ENCODE peak calls at places on chromosome 14, in four cellular contexts. K is cardiac muscle cell, F is GM23338, B is AG10803. G is an unnamed sample.

GRCh38 chr14:37968664-37969225 is 239.0 kb upstream of the SSTR1 start:
- DNase-seq in K (no peak), F (no peak), B (no peak), G (no peak)

GRCh38 chr14:71365305-71365865 is 458.1 kb downstream of the PCNX1 start:
- DNase-seq in K (no peak), F (no peak), B (peak; percentile 52), G (no peak)

GRCh38 chr14:101839236-101839635 is 77.7 kb downstream of the PPP2R5C start:
- DNase-seq in K (no peak), F (no peak), B (no peak), G (no peak)

GRCh38 chr14:58749066-58749669 is 111.4 kb downstream of the DACT1 start:
- DNase-seq in K (peak; percentile 85), F (no peak), B (peak; percentile 90), G (peak; percentile 45)

GRCh38 chr14:64721899-64722298 is 17.7 kb downstream of the PLEKHG3 start:
- DNase-seq in K (no peak), F (no peak), B (peak; percentile 56), G (no peak)

GRCh38 chr14:67240168-67240932 is 885 bp upstream of the PALS1 start:
- DNase-seq in K (peak; percentile 27), F (peak; percentile 45), B (peak; percentile 36), G (peak; percentile 15)

GRCh38 chr14:67285876-67286452 is 44.7 kb downstream of the PALS1 start:
- DNase-seq in K (peak; percentile 72), F (peak; percentile 82), B (peak; percentile 64), G (no peak)

GRCh38 chr14:37406095-37406494 is 189.0 kb downstream of the FOXA1 start:
- DNase-seq in K (no peak), F (no peak), B (no peak), G (no peak)

GRCh38 chr14:38786921-38787320 is 316.1 kb downstream of the SEC23A start:
- DNase-seq in K (no peak), F (no peak), B (peak; percentile 3), G (no peak)

GRCh38 chr14:73124180-73124894 is 12.0 kb upstream of the PSEN1 start:
- DNase-seq in K (no peak), F (peak; percentile 64), B (no peak), G (no peak)

GRCh38 chr14:72781476-72782181 is 112.3 kb downstream of the DPF3 start:
- DNase-seq in K (peak; percentile 50), F (no peak), B (peak; percentile 84), G (no peak)

GRCh38 chr14:63435838-63436237 is 107.3 kb downstream of the PPP2R5E start:
- DNase-seq in K (peak; percentile 60), F (no peak), B (peak; percentile 90), G (peak; percentile 12)

GRCh38 chr14:74919421-74920165 is 3.5 kb downstream of the RPS6KL1 start:
- DNase-seq in K (no peak), F (no peak), B (peak; percentile 35), G (no peak)

GRCh38 chr14:65258391-65258790 is 154.1 kb upstream of the FUT8 start:
- DNase-seq in K (peak; percentile 88), F (no peak), B (peak; percentile 66), G (peak; percentile 58)

GRCh38 chr14:30034049-30034635 is 106.5 kb upstream of the PRKD1 start:
- DNase-seq in K (no peak), F (peak; percentile 63), B (peak; percentile 51), G (no peak)

GRCh38 chr14:54976316-54976715 is 50.6 kb downstream of the WDHD1 start:
- DNase-seq in K (peak; percentile 85), F (no peak), B (peak; percentile 78), G (peak; percentile 8)

GRCh38 chr14:79831198-79831890 is 380.0 kb downstream of the DIO2 start:
- DNase-seq in K (peak; percentile 42), F (no peak), B (peak; percentile 13), G (peak; percentile 74)

GRCh38 chr14:77125275-77126073 is 16.1 kb downstream of the ZDHHC22 start:
- DNase-seq in K (no peak), F (peak; percentile 56), B (no peak), G (no peak)

GRCh38 chr14:77126074-77126325 is 15.6 kb downstream of the ZDHHC22 start:
- DNase-seq in K (no peak), F (no peak), B (no peak), G (no peak)

GRCh38 chr14:77122555-77123125 is 19.0 kb downstream of the ZDHHC22 start:
- DNase-seq in K (no peak), F (no peak), B (no peak), G (no peak)

GRCh38 chr14:77124345-77125274 is 17.0 kb downstream of the ZDHHC22 start:
- DNase-seq in K (peak; percentile 49), F (peak; percentile 62), B (no peak), G (no peak)

DNA sequence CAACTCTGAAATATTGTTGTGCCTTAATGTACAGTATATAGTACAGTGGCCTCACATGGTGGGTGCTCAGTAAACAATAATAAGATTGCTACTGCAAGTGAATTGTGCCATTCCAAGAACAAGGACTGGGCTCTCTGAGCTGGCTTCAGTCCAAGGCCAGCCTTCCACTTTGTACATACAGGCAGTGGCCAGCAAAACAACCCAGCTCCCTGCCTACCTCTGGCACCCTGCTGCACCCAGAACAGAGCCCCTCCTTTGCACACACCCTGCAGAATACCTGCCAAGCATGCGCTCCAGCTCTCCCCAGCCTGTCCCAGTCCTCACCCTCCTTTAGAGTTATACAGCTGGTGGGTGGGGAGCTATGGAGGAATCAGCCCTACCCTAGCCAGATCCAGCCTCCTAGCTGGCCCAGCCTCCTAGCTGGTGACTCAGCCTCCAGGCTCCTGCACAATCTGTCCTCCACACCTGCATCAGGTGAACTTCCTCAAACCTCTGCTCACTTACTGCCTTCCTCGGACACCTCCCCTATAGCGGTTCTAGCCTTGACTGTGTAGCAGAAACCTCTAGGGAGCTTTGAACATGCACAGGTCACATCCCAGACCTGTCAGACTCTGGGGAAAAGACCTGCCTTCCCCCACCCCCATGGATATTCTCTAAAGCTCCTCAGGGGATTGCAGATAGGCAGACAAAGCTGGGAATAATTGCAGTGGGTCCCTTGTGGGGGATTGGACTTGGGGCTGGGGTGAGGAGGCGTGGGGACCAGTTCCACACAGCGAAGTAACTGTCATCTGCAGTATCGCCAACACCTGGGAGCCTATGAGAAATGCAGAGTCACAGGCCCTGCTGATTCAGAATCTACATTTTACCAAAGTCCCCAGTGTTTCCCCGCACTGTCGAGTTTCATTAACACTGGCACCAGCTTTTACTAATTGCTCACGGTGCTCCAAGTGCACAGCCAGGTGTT is 17.9 kb downstream of the ZDHHC22 start:
- DNase-seq in K (no peak), F (no peak), B (no peak), G (no peak)
- H3K4me3 ChIP-seq in K (no peak overlapping the region), F (peak overlapping the region; percentile 81), B (no peak overlapping the region), G (no peak overlapping the region)

GRCh38 chr14:99035712-99036593 is 236.0 kb downstream of the BCL11B start:
- DNase-seq in K (peak; percentile 95), F (peak; percentile 82), B (peak; percentile 99), G (peak; percentile 93)
- TF ChIP-seq CTCF in K (no peak), F (peak; percentile 22), B (no peak), G (no peak)

DNA sequence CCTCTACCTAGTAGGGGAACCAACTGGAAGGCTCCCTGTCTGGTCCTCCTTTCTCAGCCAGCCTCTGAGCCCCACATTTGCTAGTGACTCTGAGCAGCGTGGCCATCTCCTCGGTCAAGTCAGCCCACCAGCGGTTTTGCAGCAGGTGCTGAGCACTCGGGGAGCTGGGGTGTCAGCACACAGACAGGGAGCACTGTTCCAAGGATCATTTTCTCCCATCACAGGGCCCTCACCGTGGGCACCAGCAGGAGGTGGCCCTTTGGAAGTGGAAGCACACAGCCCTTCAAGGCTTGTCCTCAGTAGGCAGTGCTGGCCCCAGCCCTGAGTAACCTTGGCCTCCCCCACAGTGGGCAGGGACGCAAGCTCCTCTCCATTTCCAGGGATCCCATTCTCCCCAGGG is 24.1 kb upstream of the EML1 start:
- DNase-seq in K (no peak), F (no peak), B (no peak), G (no peak)
- H3K4me3 ChIP-seq in K (no peak overlapping the region), F (no peak overlapping the region), B (no peak overlapping the region), G (no peak overlapping the region)

GRCh38 chr14:56482306-56482705 is 97.3 kb upstream of the TMEM260 start:
- DNase-seq in K (peak; percentile 46), F (peak; percentile 86), B (no peak), G (no peak)
- TF ChIP-seq CTCF in K (peak; percentile 32), F (peak; percentile 77), B (no peak), G (peak; percentile 23)

GRCh38 chr14:22556990-22557623 is 31.9 kb downstream of the DAD1 start:
- DNase-seq in K (peak; percentile 80), F (peak; percentile 91), B (peak; percentile 64), G (no peak)

GRCh38 chr14:22557846-22558220 is 31.2 kb downstream of the DAD1 start:
- DNase-seq in K (no peak), F (no peak), B (no peak), G (no peak)

GRCh38 chr14:22556021-22556989 is 32.7 kb downstream of the DAD1 start:
- DNase-seq in K (peak; percentile 82), F (peak; percentile 29), B (peak; percentile 62), G (no peak)

GRCh38 chr14:22559041-22559440 is 30.0 kb downstream of the DAD1 start:
- DNase-seq in K (no peak), F (no peak), B (no peak), G (no peak)

DNA sequence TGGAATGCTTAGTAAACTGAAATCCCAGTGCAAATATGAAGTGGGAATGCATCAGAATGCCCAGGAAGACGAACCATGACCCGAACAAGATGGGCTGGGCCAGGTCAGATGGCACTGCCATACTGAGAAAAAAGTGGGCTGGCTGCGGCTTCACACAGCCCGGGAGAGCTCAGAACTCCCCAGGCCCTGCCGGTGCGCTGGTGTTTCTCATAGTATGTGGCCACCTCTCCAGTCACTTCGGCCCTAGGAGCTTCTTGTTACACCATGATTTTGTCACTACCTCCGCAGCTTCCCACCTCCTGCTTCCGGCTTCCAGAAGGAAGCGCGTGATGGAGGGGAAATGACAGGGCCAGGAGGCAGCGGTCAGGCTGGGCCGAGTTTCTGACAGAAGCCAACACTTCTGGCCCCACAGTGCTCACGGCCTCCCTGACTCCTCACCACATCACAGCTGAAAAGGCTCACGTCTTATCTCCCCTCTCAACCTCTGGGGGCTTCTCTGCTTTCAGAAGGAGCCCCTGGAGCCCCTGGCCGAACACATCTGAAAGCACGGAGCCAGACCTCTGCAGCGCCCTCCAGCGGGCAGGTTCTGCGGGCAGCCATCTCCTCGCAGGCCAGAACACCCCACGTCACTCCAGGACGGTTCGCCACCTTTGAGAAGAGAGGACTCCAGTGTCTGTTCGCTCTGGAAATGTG is 30.7 kb downstream of the DAD1 start:
- DNase-seq in K (no peak), F (peak; percentile 79), B (no peak), G (no peak)
- H3K4me3 ChIP-seq in K (no peak overlapping the region), F (no peak overlapping the region), B (no peak overlapping the region), G (no peak overlapping the region)